ENCODE peak calls at places on chromosome 11, in eight cellular contexts. X, N, L, Z, T, U, D and S are unnamed samples.

GRCh38 chr11:61879152-61879551 is 12.2 kb downstream of the FADS3 start:
- DNase-seq in N (no peak), L (no peak), T (no peak), D (no peak), X (no peak), U (no peak), Z (no peak), S (no peak)

GRCh38 chr11:3111919-3112690 is 53.0 kb downstream of the OSBPL5 start:
- DNase-seq in L (no peak), Z (peak; percentile 26), D (no peak), N (no peak), X (no peak), U (no peak), T (no peak), S (no peak)

GRCh38 chr11:2120359-2121100 is 18.7 kb downstream of the IGF2 start:
- DNase-seq in D (no peak), N (no peak), T (no peak), Z (no peak), U (no peak), X (no peak), L (no peak), S (no peak)

GRCh38 chr11:120013325-120014250 is 124.3 kb downstream of the TRIM29 start:
- DNase-seq in Z (peak; percentile 5), T (no peak), L (no peak), N (peak; percentile 35), U (peak; percentile 16), X (peak; percentile 40), D (peak; percentile 35), S (peak; percentile 37)

GRCh38 chr11:34250732-34251639 is 106.8 kb downstream of the ABTB2 start:
- DNase-seq in T (peak; percentile 49), U (no peak), D (peak; percentile 69), L (peak; percentile 51), Z (peak; percentile 81), X (peak; percentile 84), N (no peak), S (peak; percentile 75)

GRCh38 chr11:10305964-10306918 is 1.4 kb downstream of the ADM start:
- DNase-seq in N (no peak), L (no peak), Z (peak; percentile 32), U (no peak), D (peak; percentile 38), T (no peak), X (peak; percentile 46), S (no peak)

GRCh38 chr11:101686514-101686913 is 102.7 kb upstream of the TRPC6 start:
- DNase-seq in N (no peak), T (no peak), D (peak; percentile 81), Z (peak; percentile 83), L (no peak), U (no peak), X (peak; percentile 85), S (peak; percentile 3)

GRCh38 chr11:117859713-117860112 is 16.7 kb downstream of the FXYD6 start:
- DNase-seq in D (no peak), X (no peak), N (no peak), T (no peak), L (no peak), Z (no peak), U (no peak), S (no peak)

GRCh38 chr11:108559904-108560303 is 33.7 kb downstream of the EXPH5 start:
- DNase-seq in X (peak; percentile 14), T (no peak), Z (peak; percentile 56), D (no peak), L (no peak), N (no peak), U (no peak), S (no peak)

GRCh38 chr11:78408619-78409018 is 9.0 kb downstream of the GAB2 start:
- DNase-seq in N (no peak), T (no peak), U (no peak), L (no peak), X (no peak), Z (no peak), D (no peak), S (no peak)

GRCh38 chr11:86668929-86669328 is 3.5 kb downstream of the ME3 start:
- DNase-seq in T (no peak), U (no peak), Z (no peak), L (no peak), D (peak; percentile 44), X (no peak), N (no peak), S (no peak)

GRCh38 chr11:68090706-68091105 is 30.5 kb downstream of the CHKA start:
- DNase-seq in U (no peak), T (no peak), D (no peak), X (no peak), L (peak; percentile 57), Z (no peak), N (peak; percentile 58), S (no peak)

GRCh38 chr11:65591939-65592814 is 3.4 kb downstream of the KCNK7 start:
- DNase-seq in N (no peak), L (no peak), Z (no peak), T (no peak), X (no peak), D (no peak), U (no peak), S (no peak)

GRCh38 chr11:11504071-11504470 is 117.7 kb downstream of the GALNT18 start:
- DNase-seq in T (no peak), X (no peak), Z (no peak), D (no peak), U (no peak), N (no peak), L (no peak), S (no peak)

GRCh38 chr11:94790771-94791180 is 22.6 kb downstream of the AMOTL1 start:
- DNase-seq in L (no peak), N (no peak), Z (no peak), T (no peak), U (no peak), X (peak; percentile 94), D (no peak), S (peak; percentile 48)

GRCh38 chr11:1275021-1275420 is 34.4 kb downstream of the TOLLIP start:
- DNase-seq in X (no peak), Z (no peak), L (no peak), N (no peak), D (no peak), U (no peak), T (no peak), S (no peak)